ENCODE peak calls at places on chromosomes 5 and 9, in nine cellular contexts. N, V, U, S, Z, E, T, R and Q are unnamed samples.

GRCh38 chr9:135926402-135927194 is 19.3 kb upstream of the CAMSAP1 start:
- DNase-seq in N (no peak), V (peak), U (no peak), S (no peak), Z (no peak), E (peak), T (peak), R (no peak), Q (no peak)

GRCh38 chr5:1262381-1262780 is 32.5 kb downstream of the TERT start:
- DNase-seq in N (no peak), V (no peak), U (no peak), S (no peak), Z (no peak), E (peak), T (no peak), R (no peak), Q (no peak)

GRCh38 chr9:95009459-95009858 is 283.0 kb downstream of the AOPEP start:
- DNase-seq in N (no peak), V (no peak), U (no peak), S (no peak), Z (no peak), E (no peak), T (no peak), R (no peak), Q (no peak)

GRCh38 chr5:36444582-36444999 is 142.9 kb upstream of the RANBP3L start:
- DNase-seq in N (no peak), V (no peak), U (no peak), S (no peak), Z (no peak), E (peak), T (no peak), R (no peak), Q (no peak)

GRCh38 chr5:135212361-135213033 is 178.5 kb upstream of the PITX1 start:
- DNase-seq in N (no peak), V (no peak), U (no peak), S (no peak), Z (no peak), E (no peak), T (no peak), R (no peak), Q (no peak)

GRCh38 chr5:123665822-123666371 is 153.9 kb downstream of the CSNK1G3 start:
- DNase-seq in N (no peak), V (no peak), U (no peak), S (no peak), Z (no peak), E (no peak), T (no peak), R (no peak), Q (no peak)

GRCh38 chr5:179765400-179765799 is 28.4 kb upstream of the LTC4S start:
- DNase-seq in N (no peak), V (no peak), U (no peak), S (no peak), Z (no peak), E (peak), T (no peak), R (no peak), Q (no peak)

GRCh38 chr5:37786416-37786815 is 53.4 kb downstream of the GDNF start:
- DNase-seq in N (no peak), V (no peak), U (no peak), S (no peak), Z (no peak), E (no peak), T (no peak), R (no peak), Q (no peak)

GRCh38 chr5:77390795-77391194 is 101.3 kb downstream of the WDR41 start:
- DNase-seq in N (no peak), V (no peak), U (no peak), S (no peak), Z (no peak), E (no peak), T (no peak), R (no peak), Q (no peak)

GRCh38 chr9:76810377-76810957 is 46.2 kb downstream of the PCA3 start:
- DNase-seq in N (no peak), V (peak), U (no peak), S (peak), Z (peak), E (peak), T (peak), R (peak), Q (no peak)

GRCh38 chr9:14271078-14271673 is 42.8 kb downstream of the NFIB start:
- DNase-seq in N (no peak), V (no peak), U (no peak), S (no peak), Z (peak), E (peak), T (no peak), R (peak), Q (peak)

GRCh38 chr9:126397056-126397455 is 70.4 kb downstream of the MVB12B start:
- DNase-seq in N (peak), V (peak), U (peak), S (no peak), Z (no peak), E (no peak), T (peak), R (no peak), Q (peak)

GRCh38 chr9:90141723-90142122 is 500.9 kb downstream of the DIRAS2 start:
- DNase-seq in N (no peak), V (no peak), U (no peak), S (peak), Z (peak), E (peak), T (no peak), R (no peak), Q (no peak)

GRCh38 chr5:176424181-176424580 is 7.8 kb upstream of the CLTB start:
- DNase-seq in N (no peak), V (no peak), U (no peak), S (no peak), Z (no peak), E (no peak), T (no peak), R (no peak), Q (no peak)

GRCh38 chr5:76874088-76874581 is 24.3 kb downstream of the S100Z start:
- DNase-seq in N (no peak), V (no peak), U (no peak), S (peak), Z (peak), E (peak), T (no peak), R (no peak), Q (peak)